ENCODE peak calls at places on chromosomes 6 and 20, in four cellular contexts. E, N, O and Q are unnamed samples.

GRCh38 chr20:33394718-33395117 is 6.6 kb downstream of the CDK5RAP1 start:
- DNase-seq in N (peak; percentile 33), O (no peak), E (peak; percentile 7), Q (no peak)

GRCh38 chr6:155080876-155081845 is 86.0 kb downstream of the TIAM2 start:
- DNase-seq in O (no peak), N (no peak), E (peak; percentile 77), Q (no peak)

GRCh38 chr6:31794294-31794865 is 1.2 kb downstream of the VARS1 start:
- DNase-seq in E (peak; percentile 35), N (no peak), O (no peak), Q (no peak)

GRCh38 chr20:37315293-37316110 is 26.0 kb downstream of the MANBAL start:
- DNase-seq in N (no peak), O (no peak), E (no peak), Q (no peak)

GRCh38 chr6:135182993-135183531 is 2.0 kb downstream of the MYB start:
- DNase-seq in E (no peak), N (no peak), O (peak; percentile 89), Q (peak; percentile 17)

GRCh38 chr6:151365233-151365632 is 26.1 kb downstream of the ZBTB2 start:
- DNase-seq in N (no peak), O (no peak), E (no peak), Q (no peak)

GRCh38 chr6:140494321-140495085 is 1120.1 kb upstream of the CITED2 start:
- DNase-seq in O (no peak), E (no peak), N (no peak), Q (no peak)

GRCh38 chr6:18386302-18386976 is 711 bp upstream of the RNF144B start:
- DNase-seq in E (peak; percentile 87), N (peak; percentile 90), O (no peak), Q (peak; percentile 52)

GRCh38 chr6:73139681-73140080 is 85.6 kb downstream of the KHDC1L start:
- DNase-seq in O (no peak), E (no peak), N (no peak), Q (no peak)

GRCh38 chr20:36950432-36951197 is 893 bp downstream of the SAMHD1 start:
- DNase-seq in E (peak; percentile 20), O (no peak), N (no peak), Q (peak; percentile 17)

GRCh38 chr6:56536536-56536935 is 106.2 kb downstream of the DST start:
- DNase-seq in E (no peak), O (no peak), N (no peak), Q (no peak)

GRCh38 chr6:217048-217659 is 75.1 kb upstream of the DUSP22 start:
- DNase-seq in E (no peak), O (no peak), N (peak; percentile 34), Q (no peak)

GRCh38 chr6:152338335-152339125 is 298.6 kb downstream of the SYNE1 start:
- DNase-seq in E (peak; percentile 68), O (peak; percentile 80), N (peak; percentile 23), Q (peak; percentile 48)

GRCh38 chr6:56693246-56693607 is 50.5 kb upstream of the DST start:
- DNase-seq in E (no peak), O (peak; percentile 54), N (peak; percentile 75), Q (peak; percentile 67)

GRCh38 chr6:128952902-128953301 is 70.0 kb downstream of the LAMA2 start:
- DNase-seq in O (no peak), E (no peak), N (no peak), Q (no peak)

GRCh38 chr6:128954308-128955043 is 71.5 kb downstream of the LAMA2 start:
- DNase-seq in O (no peak), E (no peak), N (no peak), Q (no peak)

GRCh38 chr6:128950864-128951263 is 67.9 kb downstream of the LAMA2 start:
- DNase-seq in N (no peak), E (no peak), O (no peak), Q (no peak)
- H3K4me1 ChIP-seq in N (no peaks in the 10 kb centered on the region), E (no peaks in the 10 kb centered on the region), O (no peaks in the 10 kb centered on the region), Q (no peaks in the 10 kb centered on the region)

DNA sequence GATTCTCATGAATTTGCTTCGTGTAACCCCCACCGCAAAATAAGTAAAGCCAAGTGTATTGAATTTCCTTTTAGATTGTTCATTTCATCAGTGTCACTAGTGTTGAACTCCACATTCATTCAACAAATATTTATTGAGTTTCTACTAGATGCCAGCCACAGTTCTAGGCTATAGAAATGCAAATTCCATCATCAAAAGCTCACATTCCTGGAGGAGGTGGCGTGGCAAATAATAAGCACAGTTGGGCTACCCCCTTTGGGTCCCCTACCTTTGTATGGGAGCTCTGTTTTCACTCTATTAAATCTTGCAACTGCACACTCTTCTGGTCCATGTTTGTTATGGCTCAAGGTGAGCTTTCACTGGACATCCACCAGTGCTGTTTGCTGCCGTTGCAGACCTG is 12.7 kb upstream of the ME1 start:
- DNase-seq in O (no peak), N (no peak), E (no peak), Q (no peak)
- TF ChIP-seq POLR2A in O (no peak), N (no peak), E (no peak), Q (no peak)

DNA sequence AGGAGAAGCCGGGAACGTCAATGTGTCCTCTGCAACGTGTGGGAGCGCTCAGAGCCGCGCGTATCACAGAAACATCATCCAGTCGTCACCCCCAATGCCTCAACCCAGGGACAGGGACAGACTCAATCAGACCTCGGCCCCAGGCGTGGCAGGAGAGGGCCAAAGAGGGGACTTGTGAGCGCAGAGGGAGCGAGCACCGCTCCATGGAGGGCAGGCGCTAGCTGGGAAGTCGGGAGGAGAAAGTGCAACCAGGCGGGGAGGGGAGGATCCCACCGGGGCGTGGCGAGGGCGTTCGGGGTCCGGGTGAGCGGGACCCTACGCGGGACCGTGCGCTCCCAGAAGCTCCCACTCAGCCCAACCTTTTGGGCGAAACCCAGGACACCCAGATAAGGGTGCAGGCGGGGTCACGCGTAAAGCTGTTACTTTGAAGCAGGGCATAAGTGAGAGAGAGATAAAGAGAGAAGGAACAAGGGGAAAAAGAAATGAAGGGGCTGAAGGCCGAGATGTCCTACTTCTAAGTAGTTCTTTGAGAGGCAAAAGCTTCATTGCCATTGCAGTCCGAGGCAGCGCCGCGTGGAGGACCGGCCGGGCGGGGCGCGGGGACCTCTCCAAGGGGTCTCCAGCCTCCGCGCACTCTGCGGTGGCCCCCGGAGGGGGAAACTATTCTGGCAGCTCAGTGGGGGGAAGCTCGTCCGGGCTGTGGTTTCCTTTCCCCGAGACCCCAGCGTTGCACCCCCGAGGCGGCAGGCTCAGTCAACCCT is 862 bp upstream of the SOBP start:
- DNase-seq in E (peak; percentile 42), N (peak; percentile 44), O (peak; percentile 79), Q (peak; percentile 19)
- H3K27me3 ChIP-seq in E (peaks cover 17% of the 10 kb centered on the region), N (no peaks in the 10 kb centered on the region), O (peaks cover 32% of the 10 kb centered on the region), Q (no peaks in the 10 kb centered on the region)

GRCh38 chr6:35796236-35796635 is 887 bp downstream of the CLPS start:
- DNase-seq in O (no peak), N (no peak), E (no peak), Q (peak; percentile 23)
- H3K4me1 ChIP-seq in O (no peaks in the 10 kb centered on the region), N (no peaks in the 10 kb centered on the region), E (no peaks in the 10 kb centered on the region), Q (peaks cover 45% of the 10 kb centered on the region)

DNA sequence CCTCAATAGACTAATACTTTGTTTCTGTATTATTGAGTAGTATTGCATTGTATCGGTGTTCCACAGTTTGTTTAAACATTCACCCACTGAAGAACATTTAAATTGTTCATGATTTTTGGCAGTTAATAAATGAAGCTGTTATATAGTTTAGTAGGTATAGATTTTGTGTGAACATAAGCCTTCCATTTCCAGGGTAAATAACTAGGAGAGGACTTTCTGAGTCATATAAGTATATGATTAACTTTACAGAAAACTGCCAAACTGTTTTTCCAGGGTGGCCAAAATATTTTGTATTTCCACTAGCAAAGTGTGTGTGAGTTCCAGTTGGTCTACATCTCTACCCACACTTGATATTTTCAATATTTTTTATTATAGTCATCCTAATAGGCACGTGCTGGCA is 70.0 kb upstream of the MLIP start:
- DNase-seq in N (no peak), O (no peak), E (no peak), Q (no peak)
- TF ChIP-seq POLR2A in N (no peak), O (no peak), E (no peak), Q (no peak)

DNA sequence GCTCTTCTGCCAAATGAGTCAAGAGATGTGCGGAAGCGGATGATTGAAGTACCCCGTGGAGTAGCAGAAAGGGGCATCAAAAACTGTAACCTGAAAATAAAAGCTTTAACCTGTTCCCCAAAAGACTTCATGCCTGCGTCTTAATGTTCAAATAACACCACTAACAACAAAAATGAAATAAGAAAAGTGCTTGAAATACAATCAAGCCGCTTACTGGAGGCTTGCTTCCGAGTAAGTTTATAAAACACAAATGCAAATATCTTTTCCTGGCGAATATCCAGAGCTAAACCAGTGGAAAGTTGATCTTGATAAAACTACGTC is 2.5 kb upstream of the FOXC1 start:
- DNase-seq in O (no peak), N (no peak), E (no peak), Q (no peak)
- H3K27me3 ChIP-seq in O (peaks cover 91% of the 10 kb centered on the region), N (peaks cover 32% of the 10 kb centered on the region), E (peaks cover 10% of the 10 kb centered on the region), Q (no peaks in the 10 kb centered on the region)

GRCh38 chr6:138973481-138974140 is 14.4 kb downstream of the REPS1 start:
- DNase-seq in N (no peak), E (peak; percentile 56), O (no peak), Q (no peak)

GRCh38 chr6:138978229-138978628 is 9.8 kb downstream of the REPS1 start:
- DNase-seq in N (no peak), O (no peak), E (no peak), Q (no peak)

GRCh38 chr6:138977646-138978167 is 10.3 kb downstream of the REPS1 start:
- DNase-seq in E (no peak), O (no peak), N (no peak), Q (no peak)

GRCh38 chr6:138977242-138977641 is 10.8 kb downstream of the REPS1 start:
- DNase-seq in E (no peak), N (no peak), O (no peak), Q (no peak)

DNA sequence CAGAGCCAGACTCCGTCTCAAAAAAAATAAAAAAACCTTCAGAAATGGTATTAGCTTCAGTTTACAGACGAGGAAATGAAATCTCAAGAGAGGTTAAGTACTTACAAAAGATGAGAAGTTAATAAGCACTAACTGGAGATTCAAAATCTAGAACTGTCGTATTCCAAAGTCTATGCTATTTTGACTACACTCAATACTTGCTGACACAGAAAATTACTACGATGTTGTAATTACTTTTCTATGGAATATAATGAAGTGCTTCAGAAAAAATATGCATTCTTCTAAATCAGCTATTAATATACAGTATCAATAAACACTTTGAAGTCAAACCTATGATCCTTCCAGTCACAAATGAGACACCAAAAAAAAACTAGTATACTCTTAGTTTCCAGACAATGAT is 12.2 kb downstream of the REPS1 start:
- DNase-seq in E (no peak), O (no peak), N (no peak), Q (no peak)
- H3K4me1 ChIP-seq in E (peaks cover 36% of the 10 kb centered on the region), O (peaks cover 99% of the 10 kb centered on the region), N (no peaks in the 10 kb centered on the region), Q (peaks cover 34% of the 10 kb centered on the region)

GRCh38 chr20:15593061-15593460 is 980.2 kb downstream of the KIF16B start:
- DNase-seq in O (no peak), N (no peak), E (no peak), Q (no peak)
- TF ChIP-seq POLR2A in O (no peak), N (no peak), E (no peak), Q (no peak)

GRCh38 chr6:137547186-137547585 is 53.0 kb upstream of the OLIG3 start:
- DNase-seq in E (no peak), N (no peak), O (no peak), Q (no peak)

GRCh38 chr6:137550527-137550926 is 56.3 kb upstream of the OLIG3 start:
- DNase-seq in O (no peak), N (no peak), E (no peak), Q (no peak)

GRCh38 chr6:137545073-137545472 is 50.9 kb upstream of the OLIG3 start:
- DNase-seq in O (no peak), E (no peak), N (no peak), Q (no peak)

GRCh38 chr6:137549106-137549505 is 54.9 kb upstream of the OLIG3 start:
- DNase-seq in O (no peak), N (no peak), E (no peak), Q (no peak)

GRCh38 chr6:137547601-137548000 is 53.4 kb upstream of the OLIG3 start:
- DNase-seq in O (no peak), N (no peak), E (no peak), Q (no peak)
- H3K27me3 ChIP-seq in O (no peaks in the 10 kb centered on the region), N (no peaks in the 10 kb centered on the region), E (no peaks in the 10 kb centered on the region), Q (no peaks in the 10 kb centered on the region)